ENCODE peak calls at places on chromosomes 2 and 18, in ten cellular contexts. One of them, this sample, is unnamed.

GRCh38 chr2:23803965-23804542 is 122.9 kb downstream of the ATAD2B start:
- DNase-seq in T-helper 2 cell: no peak
- DNase-seq in posterior cingulate gyrus: no peak
- DNase-seq in NCI-H1092 treated with DMSO at 0.1 percent for 48 hours: no peak
- DNase-seq in RPMI7951: peak
- DNase-seq in AG20443: no peak
- DNase-seq in activated CD4-positive, CD25-positive, alpha-beta regulatory T cell: no peak
- DNase-seq in nucleus accumbens: no peak
- DNase-seq in endodermal cell: peak
- DNase-seq in NCI-H2029 treated with DMSO at 0.1 percent for 48 hours: no peak
- DNase-seq in this sample: no peak

GRCh38 chr18:3450358-3451107 is 561 bp downstream of the TGIF1 start:
- DNase-seq in T-helper 2 cell: peak
- DNase-seq in posterior cingulate gyrus: peak
- DNase-seq in NCI-H1092 treated with DMSO at 0.1 percent for 48 hours: peak
- DNase-seq in RPMI7951: peak
- DNase-seq in AG20443: peak
- DNase-seq in activated CD4-positive, CD25-positive, alpha-beta regulatory T cell: peak
- DNase-seq in nucleus accumbens: peak
- DNase-seq in endodermal cell: no peak
- DNase-seq in NCI-H2029 treated with DMSO at 0.1 percent for 48 hours: no peak
- DNase-seq in this sample: peak

GRCh38 chr2:98790221-98790620 is 59.3 kb upstream of the MGAT4A start:
- DNase-seq in T-helper 2 cell: no peak
- DNase-seq in posterior cingulate gyrus: no peak
- DNase-seq in NCI-H1092 treated with DMSO at 0.1 percent for 48 hours: no peak
- DNase-seq in RPMI7951: no peak
- DNase-seq in AG20443: no peak
- DNase-seq in activated CD4-positive, CD25-positive, alpha-beta regulatory T cell: no peak
- DNase-seq in nucleus accumbens: no peak
- DNase-seq in endodermal cell: no peak
- DNase-seq in NCI-H2029 treated with DMSO at 0.1 percent for 48 hours: no peak
- DNase-seq in this sample: no peak

GRCh38 chr2:23939054-23939436 is 1.2 kb upstream of the UBXN2A start:
- DNase-seq in T-helper 2 cell: no peak
- DNase-seq in posterior cingulate gyrus: no peak
- DNase-seq in NCI-H1092 treated with DMSO at 0.1 percent for 48 hours: no peak
- DNase-seq in RPMI7951: no peak
- DNase-seq in AG20443: peak
- DNase-seq in activated CD4-positive, CD25-positive, alpha-beta regulatory T cell: no peak
- DNase-seq in nucleus accumbens: no peak
- DNase-seq in endodermal cell: no peak
- DNase-seq in NCI-H2029 treated with DMSO at 0.1 percent for 48 hours: no peak
- DNase-seq in this sample: no peak

GRCh38 chr2:98572211-98572610 is 36.1 kb downstream of the COA5 start:
- DNase-seq in T-helper 2 cell: no peak
- DNase-seq in posterior cingulate gyrus: no peak
- DNase-seq in NCI-H1092 treated with DMSO at 0.1 percent for 48 hours: no peak
- DNase-seq in RPMI7951: no peak
- DNase-seq in AG20443: no peak
- DNase-seq in activated CD4-positive, CD25-positive, alpha-beta regulatory T cell: no peak
- DNase-seq in nucleus accumbens: no peak
- DNase-seq in endodermal cell: no peak
- DNase-seq in NCI-H2029 treated with DMSO at 0.1 percent for 48 hours: no peak
- DNase-seq in this sample: no peak

GRCh38 chr2:28516950-28517349 is 21.1 kb downstream of the PLB1 start:
- DNase-seq in T-helper 2 cell: no peak
- DNase-seq in posterior cingulate gyrus: no peak
- DNase-seq in NCI-H1092 treated with DMSO at 0.1 percent for 48 hours: no peak
- DNase-seq in RPMI7951: no peak
- DNase-seq in AG20443: no peak
- DNase-seq in activated CD4-positive, CD25-positive, alpha-beta regulatory T cell: no peak
- DNase-seq in nucleus accumbens: no peak
- DNase-seq in endodermal cell: no peak
- DNase-seq in NCI-H2029 treated with DMSO at 0.1 percent for 48 hours: no peak
- DNase-seq in this sample: no peak

GRCh38 chr2:120393456-120393855 is 47.5 kb downstream of the INHBB start:
- DNase-seq in T-helper 2 cell: no peak
- DNase-seq in posterior cingulate gyrus: peak
- DNase-seq in NCI-H1092 treated with DMSO at 0.1 percent for 48 hours: no peak
- DNase-seq in RPMI7951: no peak
- DNase-seq in AG20443: no peak
- DNase-seq in activated CD4-positive, CD25-positive, alpha-beta regulatory T cell: no peak
- DNase-seq in nucleus accumbens: no peak
- DNase-seq in endodermal cell: no peak
- DNase-seq in NCI-H2029 treated with DMSO at 0.1 percent for 48 hours: no peak
- DNase-seq in this sample: no peak

GRCh38 chr2:142997254-142997653 is 119.8 kb downstream of the KYNU start:
- DNase-seq in T-helper 2 cell: no peak
- DNase-seq in posterior cingulate gyrus: no peak
- DNase-seq in NCI-H1092 treated with DMSO at 0.1 percent for 48 hours: no peak
- DNase-seq in RPMI7951: no peak
- DNase-seq in AG20443: no peak
- DNase-seq in activated CD4-positive, CD25-positive, alpha-beta regulatory T cell: no peak
- DNase-seq in nucleus accumbens: no peak
- DNase-seq in endodermal cell: no peak
- DNase-seq in NCI-H2029 treated with DMSO at 0.1 percent for 48 hours: no peak
- DNase-seq in this sample: no peak

GRCh38 chr2:37689751-37690150 is 18.3 kb upstream of the CDC42EP3 start:
- DNase-seq in T-helper 2 cell: no peak
- DNase-seq in posterior cingulate gyrus: no peak
- DNase-seq in NCI-H1092 treated with DMSO at 0.1 percent for 48 hours: no peak
- DNase-seq in RPMI7951: no peak
- DNase-seq in AG20443: no peak
- DNase-seq in activated CD4-positive, CD25-positive, alpha-beta regulatory T cell: no peak
- DNase-seq in nucleus accumbens: no peak
- DNase-seq in endodermal cell: no peak
- DNase-seq in NCI-H2029 treated with DMSO at 0.1 percent for 48 hours: no peak
- DNase-seq in this sample: no peak

GRCh38 chr2:218859556-218859993 is at the start of gene WNT6:
- DNase-seq in T-helper 2 cell: no peak
- DNase-seq in posterior cingulate gyrus: peak
- DNase-seq in NCI-H1092 treated with DMSO at 0.1 percent for 48 hours: no peak
- DNase-seq in RPMI7951: no peak
- DNase-seq in AG20443: peak
- DNase-seq in activated CD4-positive, CD25-positive, alpha-beta regulatory T cell: no peak
- DNase-seq in nucleus accumbens: no peak
- DNase-seq in endodermal cell: peak
- DNase-seq in NCI-H2029 treated with DMSO at 0.1 percent for 48 hours: no peak
- DNase-seq in this sample: no peak

GRCh38 chr2:2294183-2294675 is 36.8 kb downstream of the MYT1L start:
- DNase-seq in T-helper 2 cell: no peak
- DNase-seq in posterior cingulate gyrus: no peak
- DNase-seq in NCI-H1092 treated with DMSO at 0.1 percent for 48 hours: no peak
- DNase-seq in RPMI7951: no peak
- DNase-seq in AG20443: no peak
- DNase-seq in activated CD4-positive, CD25-positive, alpha-beta regulatory T cell: no peak
- DNase-seq in nucleus accumbens: no peak
- DNase-seq in endodermal cell: no peak
- DNase-seq in NCI-H2029 treated with DMSO at 0.1 percent for 48 hours: no peak
- DNase-seq in this sample: no peak

GRCh38 chr2:30947686-30948085 is 140.4 kb upstream of the CAPN13 start:
- DNase-seq in T-helper 2 cell: no peak
- DNase-seq in posterior cingulate gyrus: no peak
- DNase-seq in NCI-H1092 treated with DMSO at 0.1 percent for 48 hours: no peak
- DNase-seq in RPMI7951: no peak
- DNase-seq in AG20443: no peak
- DNase-seq in activated CD4-positive, CD25-positive, alpha-beta regulatory T cell: no peak
- DNase-seq in nucleus accumbens: no peak
- DNase-seq in endodermal cell: no peak
- DNase-seq in NCI-H2029 treated with DMSO at 0.1 percent for 48 hours: no peak
- DNase-seq in this sample: no peak

GRCh38 chr2:65056215-65056989 is at the start of gene CEP68:
- DNase-seq in T-helper 2 cell: peak
- DNase-seq in posterior cingulate gyrus: peak
- DNase-seq in NCI-H1092 treated with DMSO at 0.1 percent for 48 hours: peak
- DNase-seq in RPMI7951: peak
- DNase-seq in AG20443: peak
- DNase-seq in activated CD4-positive, CD25-positive, alpha-beta regulatory T cell: peak
- DNase-seq in nucleus accumbens: peak
- DNase-seq in endodermal cell: peak
- DNase-seq in NCI-H2029 treated with DMSO at 0.1 percent for 48 hours: peak
- DNase-seq in this sample: peak

GRCh38 chr18:22282311-22283235 is 113.2 kb downstream of the GATA6 start:
- DNase-seq in T-helper 2 cell: no peak
- DNase-seq in posterior cingulate gyrus: no peak
- DNase-seq in NCI-H1092 treated with DMSO at 0.1 percent for 48 hours: no peak
- DNase-seq in RPMI7951: peak
- DNase-seq in AG20443: peak
- DNase-seq in activated CD4-positive, CD25-positive, alpha-beta regulatory T cell: no peak
- DNase-seq in nucleus accumbens: no peak
- DNase-seq in endodermal cell: peak
- DNase-seq in NCI-H2029 treated with DMSO at 0.1 percent for 48 hours: no peak
- DNase-seq in this sample: no peak

GRCh38 chr2:69177785-69178636 is 165.0 kb downstream of the ANTXR1 start:
- DNase-seq in T-helper 2 cell: no peak
- DNase-seq in posterior cingulate gyrus: peak
- DNase-seq in NCI-H1092 treated with DMSO at 0.1 percent for 48 hours: no peak
- DNase-seq in RPMI7951: peak
- DNase-seq in AG20443: peak
- DNase-seq in activated CD4-positive, CD25-positive, alpha-beta regulatory T cell: no peak
- DNase-seq in nucleus accumbens: peak
- DNase-seq in endodermal cell: peak
- DNase-seq in NCI-H2029 treated with DMSO at 0.1 percent for 48 hours: no peak
- DNase-seq in this sample: peak

GRCh38 chr2:188765522-188765921 is 208.7 kb upstream of the COL3A1 start:
- DNase-seq in T-helper 2 cell: no peak
- DNase-seq in posterior cingulate gyrus: no peak
- DNase-seq in NCI-H1092 treated with DMSO at 0.1 percent for 48 hours: no peak
- DNase-seq in RPMI7951: peak
- DNase-seq in AG20443: peak
- DNase-seq in activated CD4-positive, CD25-positive, alpha-beta regulatory T cell: no peak
- DNase-seq in nucleus accumbens: no peak
- DNase-seq in endodermal cell: peak
- DNase-seq in NCI-H2029 treated with DMSO at 0.1 percent for 48 hours: no peak
- DNase-seq in this sample: no peak